ENCODE peak calls at places on chromosomes 11 and 22, in six cellular contexts. B is GM23248, K is HepG2, A is PC-9, V is mammary epithelial cell, G is hepatocyte. S is an unnamed sample.

GRCh38 chr11:3115321-3115720 is 49.8 kb downstream of the OSBPL5 start:
- DNase-seq in B (no peak), V (no peak), A (no peak), G (no peak), K (no peak), S (no peak)

GRCh38 chr11:105838668-105839403 is 183.2 kb downstream of the MSANTD4 start:
- DNase-seq in B (peak), G (no peak), A (peak), V (peak), K (no peak), S (peak)

GRCh38 chr11:70951139-70951804 is 301.1 kb downstream of the SHANK2 start:
- DNase-seq in K (no peak), V (no peak), G (no peak), B (peak), A (no peak), S (no peak)

GRCh38 chr11:77411717-77412441 is 62.0 kb downstream of the PAK1 start:
- DNase-seq in V (peak), K (no peak), B (peak), G (peak), A (peak), S (peak)

GRCh38 chr22:49551446-49551845 is 276.2 kb downstream of the BRD1 start:
- DNase-seq in K (no peak), B (no peak), G (no peak), V (no peak), A (no peak), S (no peak)

GRCh38 chr11:63573881-63574855 is 11.0 kb upstream of the PLAAT2 start:
- DNase-seq in B (peak), V (peak), A (no peak), G (peak), K (peak), S (no peak)

GRCh38 chr11:19116315-19116970 is 525 bp upstream of the ZDHHC13 start:
- DNase-seq in V (no peak), B (no peak), A (no peak), G (no peak), K (no peak), S (no peak)

GRCh38 chr11:68987211-68987610 is 6.4 kb upstream of the MRGPRD start:
- DNase-seq in V (no peak), G (no peak), A (no peak), K (no peak), B (no peak), S (no peak)

GRCh38 chr11:15148181-15148580 is 33.5 kb downstream of the INSC start:
- DNase-seq in K (no peak), V (no peak), A (no peak), B (peak), G (no peak), S (no peak)

GRCh38 chr11:111378185-111378772 is 796 bp downstream of the POU2AF1 start:
- DNase-seq in V (no peak), G (no peak), K (no peak), A (no peak), B (no peak), S (no peak)

GRCh38 chr22:41688365-41689211 is at the start of gene SNU13:
- DNase-seq in V (peak), K (peak), A (peak), B (peak), G (peak), S (peak)
- TF ChIP-seq EZH2 in V (no peak), K (no peak), A (no peak), B (no peak), G (no peak), S (no peak)

GRCh38 chr11:74725701-74726100 is 5.5 kb downstream of the CHRDL2 start:
- DNase-seq in G (no peak), K (no peak), B (no peak), A (no peak), V (no peak), S (no peak)
- TF ChIP-seq EZH2 in G (no peak), K (no peak), B (no peak), A (no peak), V (no peak), S (no peak)

DNA sequence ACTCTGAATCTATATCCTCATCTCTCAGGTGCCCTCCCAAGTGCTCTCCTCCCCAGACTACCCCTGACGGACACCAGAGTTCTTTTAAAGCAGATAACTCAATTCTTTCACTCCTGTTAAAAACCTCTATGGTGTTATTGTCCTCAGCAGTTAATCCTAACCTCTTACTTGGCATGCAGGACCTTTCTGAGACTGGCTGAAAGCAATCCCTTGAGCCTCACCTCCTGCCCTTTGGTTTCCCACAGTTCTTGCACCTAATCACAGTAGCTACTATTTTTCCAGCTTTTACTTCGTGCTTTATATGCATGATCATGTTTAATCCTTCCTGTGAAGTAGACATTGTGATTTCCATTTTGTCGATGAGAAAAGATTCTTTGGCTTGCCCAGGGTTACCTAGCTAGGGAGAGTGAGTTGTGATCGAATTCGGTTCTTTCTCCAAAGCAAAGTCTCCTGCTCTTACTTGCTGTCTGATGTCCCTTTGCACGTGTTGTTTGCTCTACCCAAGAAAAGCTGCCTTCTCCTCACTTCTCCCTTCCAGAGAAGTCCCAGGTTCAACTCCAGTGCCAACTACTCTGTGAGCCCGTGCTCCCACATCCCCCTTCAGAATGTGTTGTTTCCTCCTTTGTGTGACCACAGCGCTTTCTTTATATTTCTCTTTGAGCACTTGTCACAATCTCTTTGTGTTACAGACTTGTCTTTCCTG is 2.1 kb downstream of the UBE2L3 start:
- DNase-seq in V (no peak), G (no peak), A (no peak), K (no peak), B (no peak), S (no peak)
- TF ChIP-seq EZH2 in V (no peak), G (no peak), A (no peak), K (no peak), B (no peak), S (no peak)

DNA sequence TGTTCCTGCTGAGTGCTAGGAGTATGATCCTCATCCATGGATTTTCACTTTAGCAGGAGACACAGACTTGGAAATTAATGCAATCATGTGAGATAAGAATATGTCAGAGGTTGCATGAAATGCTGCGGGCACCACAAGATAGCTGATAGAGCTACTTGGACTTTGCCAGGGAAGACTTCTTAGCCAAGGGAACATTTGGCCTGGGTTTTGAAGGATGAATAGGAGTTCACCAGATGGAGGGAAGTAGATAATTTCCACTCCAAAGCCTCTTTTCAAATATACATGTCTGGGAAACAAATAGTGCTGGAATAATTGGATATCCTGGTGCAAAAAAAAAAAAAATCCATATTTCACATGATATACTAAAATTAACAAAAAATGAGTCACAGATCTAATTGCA is 44.2 kb downstream of the MYO18B start:
- DNase-seq in V (no peak), B (no peak), A (no peak), G (no peak), K (no peak), S (no peak)
- TF ChIP-seq EZH2 in V (no peak), B (no peak), A (no peak), G (no peak), K (no peak), S (no peak)

S was measured in HCT116.